ENCODE peak calls at places on chromosome 9, in four cellular contexts. One of them, this sample, is unnamed. For H3K9me3, the result is how much of the 10 kb centered on the place peaks cover.

GRCh38 chr9:6667633-6668280 is 22.2 kb upstream of the GLDC start:
- DNase-seq in ovary: no peak
- DNase-seq in SK-N-SH: peak
- DNase-seq in IMR-90: peak
- DNase-seq in this sample: peak

GRCh38 chr9:75960561-75960960 is 70.1 kb downstream of the PCSK5 start:
- DNase-seq in ovary: no peak
- DNase-seq in SK-N-SH: no peak
- DNase-seq in IMR-90: no peak
- DNase-seq in this sample: no peak

GRCh38 chr9:84031534-84031933 is 50.9 kb downstream of the RMI1 start:
- DNase-seq in ovary: no peak
- DNase-seq in SK-N-SH: no peak
- DNase-seq in IMR-90: no peak
- DNase-seq in this sample: no peak

GRCh38 chr9:104868303-104868686 is 59.7 kb downstream of the ABCA1 start:
- DNase-seq in ovary: no peak
- DNase-seq in SK-N-SH: no peak
- DNase-seq in IMR-90: no peak
- DNase-seq in this sample: no peak

GRCh38 chr9:107539427-107540154 is 50.0 kb upstream of the KLF4 start:
- DNase-seq in ovary: no peak
- DNase-seq in SK-N-SH: no peak
- DNase-seq in IMR-90: no peak
- DNase-seq in this sample: peak

GRCh38 chr9:12903316-12903715 is 128.5 kb downstream of the LURAP1L start:
- DNase-seq in ovary: no peak
- DNase-seq in SK-N-SH: no peak
- DNase-seq in IMR-90: no peak
- DNase-seq in this sample: no peak

GRCh38 chr9:131776473-131776872 is 36.6 kb upstream of the RAPGEF1 start:
- DNase-seq in ovary: no peak
- DNase-seq in SK-N-SH: no peak
- DNase-seq in IMR-90: peak
- DNase-seq in this sample: peak

GRCh38 chr9:1837453-1838084 is 177.6 kb upstream of the SMARCA2 start:
- DNase-seq in ovary: no peak
- DNase-seq in SK-N-SH: peak
- DNase-seq in IMR-90: peak
- DNase-seq in this sample: peak

GRCh38 chr9:72132052-72132451 is 17.2 kb upstream of the GDA start:
- DNase-seq in ovary: no peak
- DNase-seq in SK-N-SH: no peak
- DNase-seq in IMR-90: no peak
- DNase-seq in this sample: no peak

DNA sequence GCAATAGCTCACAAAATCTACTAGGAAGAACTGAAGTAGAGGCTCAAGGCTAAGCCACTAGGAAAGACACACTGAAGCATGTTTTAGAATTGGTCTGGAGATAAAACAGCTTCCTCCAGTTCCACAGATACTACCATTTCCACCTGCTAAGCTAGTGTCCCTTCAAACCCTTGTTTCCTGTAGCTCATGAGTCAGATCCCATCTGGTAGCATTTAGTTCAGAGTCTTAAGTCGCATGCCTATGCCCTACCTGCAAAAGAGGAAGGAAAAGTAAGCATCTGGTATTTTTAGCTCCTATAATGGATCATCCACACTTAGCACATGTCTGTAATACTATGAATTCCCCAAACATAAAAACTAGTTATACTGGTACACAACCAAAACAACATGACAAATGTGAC is 92.1 kb downstream of the CDKN2A start:
- DNase-seq in ovary: no peak
- DNase-seq in SK-N-SH: no peak
- DNase-seq in IMR-90: peak
- DNase-seq in this sample: no peak
- H3K9me3 ChIP-seq in ovary: under half
- H3K9me3 ChIP-seq in SK-N-SH: under half
- H3K9me3 ChIP-seq in IMR-90: under half
- H3K9me3 ChIP-seq in this sample: under half

GRCh38 chr9:101408374-101409078 is 9.9 kb downstream of the ZNF189 start:
- DNase-seq in ovary: no peak
- DNase-seq in SK-N-SH: no peak
- DNase-seq in IMR-90: no peak
- DNase-seq in this sample: no peak

GRCh38 chr9:101414839-101415238 is 16.2 kb downstream of the ZNF189 start:
- DNase-seq in ovary: no peak
- DNase-seq in SK-N-SH: no peak
- DNase-seq in IMR-90: no peak
- DNase-seq in this sample: no peak

DNA sequence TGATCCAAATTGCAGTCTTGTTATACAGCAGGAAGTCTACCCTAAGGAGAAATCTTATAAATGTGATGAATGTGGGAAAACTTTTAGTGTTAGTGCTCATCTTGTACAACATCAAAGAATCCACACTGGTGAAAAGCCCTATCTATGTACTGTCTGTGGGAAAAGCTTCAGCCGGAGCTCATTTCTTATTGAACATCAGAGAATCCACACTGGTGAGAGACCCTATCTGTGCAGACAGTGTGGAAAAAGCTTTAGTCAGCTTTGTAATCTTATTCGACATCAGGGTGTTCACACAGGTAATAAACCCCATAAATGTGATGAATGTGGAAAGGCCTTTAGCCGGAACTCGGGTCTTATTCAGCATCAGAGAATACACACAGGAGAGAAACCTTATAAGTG is 10.4 kb downstream of the ZNF189 start:
- DNase-seq in ovary: no peak
- DNase-seq in SK-N-SH: no peak
- DNase-seq in IMR-90: peak
- DNase-seq in this sample: no peak
- H3K9me3 ChIP-seq in ovary: half or more
- H3K9me3 ChIP-seq in SK-N-SH: half or more
- H3K9me3 ChIP-seq in IMR-90: half or more
- H3K9me3 ChIP-seq in this sample: half or more

DNA sequence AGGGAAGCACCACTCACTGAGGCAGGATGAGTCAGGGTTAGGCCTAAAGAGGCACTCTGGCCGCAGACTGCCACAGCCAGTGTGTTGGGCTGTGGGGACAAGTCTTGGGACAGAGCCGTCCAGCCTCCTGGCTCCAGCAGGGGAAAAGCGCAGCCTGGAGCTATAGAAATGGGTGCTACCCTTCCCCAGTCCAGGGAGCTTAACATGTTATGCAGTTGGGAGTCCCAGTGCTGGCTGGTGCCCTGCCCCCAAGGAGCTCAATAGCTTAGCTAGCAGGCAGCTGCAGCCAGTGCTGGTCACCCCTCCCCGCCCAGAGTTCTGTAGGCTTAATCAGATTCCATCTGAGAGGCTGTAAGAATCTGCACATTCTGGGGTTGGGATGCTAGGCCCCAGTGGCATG is 399.6 kb upstream of the TUSC1 start:
- DNase-seq in ovary: no peak
- DNase-seq in SK-N-SH: no peak
- DNase-seq in IMR-90: no peak
- DNase-seq in this sample: peak
- H3K9me3 ChIP-seq in ovary: under half
- H3K9me3 ChIP-seq in SK-N-SH: under half
- H3K9me3 ChIP-seq in IMR-90: under half
- H3K9me3 ChIP-seq in this sample: under half

DNA sequence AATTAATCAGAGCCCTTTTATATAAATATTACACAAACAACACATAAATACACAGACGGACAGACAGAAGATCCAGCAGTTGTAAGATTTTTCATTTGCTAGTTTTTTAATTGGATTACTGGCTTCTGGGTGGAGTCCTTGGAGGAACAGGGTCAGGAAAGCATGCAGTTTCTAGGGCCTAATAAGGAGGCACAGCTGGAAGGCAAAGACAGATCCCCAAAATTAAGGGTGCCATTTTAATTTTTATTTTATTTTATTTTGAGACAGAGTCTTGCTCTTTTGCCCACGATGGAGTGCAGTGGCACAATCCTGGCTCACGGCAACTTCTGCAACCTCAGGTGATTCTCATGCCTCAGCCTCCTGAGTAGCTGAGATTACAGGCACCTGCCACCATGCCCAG is 49.5 kb downstream of the PTGS1 start:
- DNase-seq in ovary: no peak
- DNase-seq in SK-N-SH: no peak
- DNase-seq in IMR-90: no peak
- DNase-seq in this sample: no peak
- H3K9me3 ChIP-seq in ovary: under half
- H3K9me3 ChIP-seq in SK-N-SH: under half
- H3K9me3 ChIP-seq in IMR-90: under half
- H3K9me3 ChIP-seq in this sample: under half

DNA sequence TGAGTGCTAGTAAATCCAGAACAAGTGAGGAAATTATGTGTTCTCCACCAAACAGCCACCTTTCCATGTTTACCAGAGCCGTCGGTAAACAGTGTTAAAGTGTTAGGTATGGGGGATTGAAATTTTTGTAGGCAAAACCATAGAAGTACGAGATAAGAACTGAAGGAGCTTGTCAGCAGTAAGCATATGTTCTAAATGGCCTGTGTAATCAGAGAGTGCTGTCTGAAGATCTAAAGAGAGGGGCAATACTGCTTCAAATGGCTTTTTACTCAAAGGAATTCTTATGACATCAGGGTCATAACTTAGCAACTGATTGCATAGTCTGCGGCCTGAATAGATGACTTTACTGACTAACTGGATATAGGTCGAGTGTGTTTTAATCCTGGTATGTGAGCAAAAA is 13.4 kb upstream of the TEX10 start:
- DNase-seq in ovary: no peak
- DNase-seq in SK-N-SH: no peak
- DNase-seq in IMR-90: no peak
- DNase-seq in this sample: no peak
- H3K9me3 ChIP-seq in ovary: under half
- H3K9me3 ChIP-seq in SK-N-SH: under half
- H3K9me3 ChIP-seq in IMR-90: under half
- H3K9me3 ChIP-seq in this sample: half or more

DNA sequence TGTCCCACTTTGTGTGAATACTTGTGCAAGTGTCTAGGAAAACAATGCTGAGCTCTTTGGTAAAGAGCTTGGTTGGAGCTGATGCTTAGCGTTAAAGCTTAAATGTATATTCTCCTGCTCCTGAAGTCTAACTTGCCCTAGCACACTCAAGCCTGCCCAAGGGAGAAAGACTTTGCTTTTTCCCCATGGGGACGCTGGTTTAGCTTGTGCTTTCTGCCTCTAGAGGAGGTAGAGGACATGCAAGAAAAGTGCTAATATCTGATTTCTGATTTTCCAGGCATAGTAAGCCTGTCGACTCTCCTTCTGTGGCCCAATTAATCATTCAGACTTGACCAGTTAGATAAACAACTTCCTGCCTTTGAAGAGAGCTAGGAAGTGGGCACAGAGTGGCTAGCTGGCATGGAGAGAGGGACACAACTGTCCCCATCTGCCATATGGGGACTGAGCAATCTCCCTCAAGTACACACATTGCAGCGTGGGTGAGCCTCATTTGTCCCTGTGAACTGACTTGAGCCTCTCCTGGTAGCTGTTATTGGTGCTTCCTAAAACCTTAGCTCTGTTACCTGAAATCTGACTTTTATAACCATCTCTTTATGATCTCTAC is 348.4 kb downstream of the BRINP1 start:
- DNase-seq in ovary: no peak
- DNase-seq in SK-N-SH: no peak
- DNase-seq in IMR-90: no peak
- DNase-seq in this sample: no peak
- H3K9me3 ChIP-seq in ovary: under half
- H3K9me3 ChIP-seq in SK-N-SH: under half
- H3K9me3 ChIP-seq in IMR-90: under half
- H3K9me3 ChIP-seq in this sample: under half

DNA sequence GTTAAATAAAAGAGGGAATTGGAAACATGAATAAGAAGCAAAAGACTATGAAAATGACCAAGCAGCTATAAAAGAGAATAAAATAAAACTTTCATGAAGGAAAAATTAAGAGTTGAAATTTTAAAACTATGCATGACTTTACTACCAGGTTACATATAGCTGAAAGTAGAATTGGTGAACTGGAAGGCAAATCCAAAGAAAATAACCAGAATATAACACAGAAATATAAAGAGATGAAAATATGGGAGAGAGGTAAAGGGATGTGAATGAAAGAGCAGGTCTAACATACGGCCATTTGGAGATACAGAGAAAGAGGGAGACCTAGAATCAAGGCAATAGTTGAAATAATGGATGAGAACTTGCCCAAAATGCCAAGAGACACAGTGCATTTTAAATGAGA is 42.9 kb upstream of the TDRD7 start:
- DNase-seq in ovary: no peak
- DNase-seq in SK-N-SH: no peak
- DNase-seq in IMR-90: no peak
- DNase-seq in this sample: no peak
- H3K9me3 ChIP-seq in ovary: under half
- H3K9me3 ChIP-seq in SK-N-SH: under half
- H3K9me3 ChIP-seq in IMR-90: under half
- H3K9me3 ChIP-seq in this sample: under half

GRCh38 chr9:65409471-65409980 is 124.5 kb upstream of the FOXD4L5 start:
- DNase-seq in ovary: no peak
- DNase-seq in SK-N-SH: no peak
- DNase-seq in IMR-90: no peak
- DNase-seq in this sample: no peak
- H3K9me3 ChIP-seq in ovary: under half
- H3K9me3 ChIP-seq in SK-N-SH: under half
- H3K9me3 ChIP-seq in IMR-90: under half
- H3K9me3 ChIP-seq in this sample: under half

GRCh38 chr9:101403886-101404285 is 5.2 kb downstream of the ZNF189 start:
- DNase-seq in ovary: no peak
- DNase-seq in SK-N-SH: no peak
- DNase-seq in IMR-90: no peak
- DNase-seq in this sample: no peak
- H3K9me3 ChIP-seq in ovary: under half
- H3K9me3 ChIP-seq in SK-N-SH: under half
- H3K9me3 ChIP-seq in IMR-90: under half
- H3K9me3 ChIP-seq in this sample: half or more

This sample was measured in endodermal cell.